ENCODE peak calls at places on chromosomes 1 and 21, in five cellular contexts. One of them, this sample, is unnamed.

GRCh38 chr1:202343652-202344349 is 2.1 kb upstream of the UBE2T start:
- DNase-seq in mucosa of gallbladder: no peak
- DNase-seq in GF-D8: peak
- DNase-seq in activated CD4-positive, alpha-beta T cell treated with anti-CD3 and anti-CD28 coated beads, Interleukin-2, amount 50 U/mL, for 4 hours: no peak
- DNase-seq in GM19239: no peak
- DNase-seq in this sample: no peak

GRCh38 chr1:238465449-238465848 is 574.7 kb upstream of the ZP4 start:
- DNase-seq in GM19239: no peak
- DNase-seq in GF-D8: no peak
- DNase-seq in mucosa of gallbladder: no peak
- DNase-seq in activated CD4-positive, alpha-beta T cell treated with anti-CD3 and anti-CD28 coated beads, Interleukin-2, amount 50 U/mL, for 4 hours: no peak
- DNase-seq in this sample: no peak

GRCh38 chr1:204216236-204216635 is 2.4 kb upstream of the GOLT1A start:
- DNase-seq in mucosa of gallbladder: no peak
- DNase-seq in activated CD4-positive, alpha-beta T cell treated with anti-CD3 and anti-CD28 coated beads, Interleukin-2, amount 50 U/mL, for 4 hours: no peak
- DNase-seq in GF-D8: no peak
- DNase-seq in GM19239: no peak
- DNase-seq in this sample: no peak

GRCh38 chr1:202283379-202283844 is 58.3 kb downstream of the UBE2T start:
- DNase-seq in mucosa of gallbladder: no peak
- DNase-seq in GF-D8: no peak
- DNase-seq in activated CD4-positive, alpha-beta T cell treated with anti-CD3 and anti-CD28 coated beads, Interleukin-2, amount 50 U/mL, for 4 hours: no peak
- DNase-seq in GM19239: no peak
- DNase-seq in this sample: no peak

GRCh38 chr1:239619190-239619589 is 232.8 kb downstream of the CHRM3 start:
- DNase-seq in GF-D8: no peak
- DNase-seq in GM19239: no peak
- DNase-seq in mucosa of gallbladder: no peak
- DNase-seq in activated CD4-positive, alpha-beta T cell treated with anti-CD3 and anti-CD28 coated beads, Interleukin-2, amount 50 U/mL, for 4 hours: no peak
- DNase-seq in this sample: no peak

GRCh38 chr1:76269175-76269574 is 194.6 kb downstream of the ST6GALNAC3 start:
- DNase-seq in GM19239: no peak
- DNase-seq in GF-D8: peak
- DNase-seq in activated CD4-positive, alpha-beta T cell treated with anti-CD3 and anti-CD28 coated beads, Interleukin-2, amount 50 U/mL, for 4 hours: no peak
- DNase-seq in mucosa of gallbladder: no peak
- DNase-seq in this sample: no peak

GRCh38 chr1:22930235-22930912 is 42.3 kb downstream of the LACTBL1 start:
- DNase-seq in GM19239: peak
- DNase-seq in activated CD4-positive, alpha-beta T cell treated with anti-CD3 and anti-CD28 coated beads, Interleukin-2, amount 50 U/mL, for 4 hours: no peak
- DNase-seq in GF-D8: no peak
- DNase-seq in mucosa of gallbladder: no peak
- DNase-seq in this sample: no peak

GRCh38 chr1:15207031-15207828 is 39.8 kb upstream of the FHAD1 start:
- DNase-seq in GM19239: no peak
- DNase-seq in activated CD4-positive, alpha-beta T cell treated with anti-CD3 and anti-CD28 coated beads, Interleukin-2, amount 50 U/mL, for 4 hours: no peak
- DNase-seq in GF-D8: no peak
- DNase-seq in mucosa of gallbladder: no peak
- DNase-seq in this sample: no peak

GRCh38 chr21:25283720-25284119 is 323.6 kb downstream of the MRPL39 start:
- DNase-seq in GF-D8: no peak
- DNase-seq in activated CD4-positive, alpha-beta T cell treated with anti-CD3 and anti-CD28 coated beads, Interleukin-2, amount 50 U/mL, for 4 hours: no peak
- DNase-seq in GM19239: no peak
- DNase-seq in mucosa of gallbladder: no peak
- DNase-seq in this sample: no peak

GRCh38 chr1:181161170-181161870 is 72.8 kb downstream of the IER5 start:
- DNase-seq in GF-D8: peak
- DNase-seq in GM19239: no peak
- DNase-seq in mucosa of gallbladder: no peak
- DNase-seq in activated CD4-positive, alpha-beta T cell treated with anti-CD3 and anti-CD28 coated beads, Interleukin-2, amount 50 U/mL, for 4 hours: no peak
- DNase-seq in this sample: no peak

GRCh38 chr1:26614655-26615411 is 81.0 kb upstream of the ARID1A start:
- DNase-seq in activated CD4-positive, alpha-beta T cell treated with anti-CD3 and anti-CD28 coated beads, Interleukin-2, amount 50 U/mL, for 4 hours: no peak
- DNase-seq in mucosa of gallbladder: no peak
- DNase-seq in GM19239: no peak
- DNase-seq in GF-D8: no peak
- DNase-seq in this sample: no peak

GRCh38 chr1:172699111-172699510 is 40.2 kb downstream of the FASLG start:
- DNase-seq in GF-D8: peak
- DNase-seq in activated CD4-positive, alpha-beta T cell treated with anti-CD3 and anti-CD28 coated beads, Interleukin-2, amount 50 U/mL, for 4 hours: peak
- DNase-seq in mucosa of gallbladder: peak
- DNase-seq in GM19239: no peak
- DNase-seq in this sample: peak

GRCh38 chr1:10753279-10753678 is 43.2 kb downstream of the CASZ1 start:
- DNase-seq in mucosa of gallbladder: no peak
- DNase-seq in activated CD4-positive, alpha-beta T cell treated with anti-CD3 and anti-CD28 coated beads, Interleukin-2, amount 50 U/mL, for 4 hours: no peak
- DNase-seq in GF-D8: no peak
- DNase-seq in GM19239: no peak
- DNase-seq in this sample: no peak

GRCh38 chr1:209674957-209675566 is at the start of gene G0S2:
- DNase-seq in activated CD4-positive, alpha-beta T cell treated with anti-CD3 and anti-CD28 coated beads, Interleukin-2, amount 50 U/mL, for 4 hours: peak
- DNase-seq in GM19239: no peak
- DNase-seq in GF-D8: no peak
- DNase-seq in mucosa of gallbladder: peak
- DNase-seq in this sample: no peak

GRCh38 chr1:93502561-93502960 is 54.6 kb downstream of the FNBP1L start:
- DNase-seq in GM19239: no peak
- DNase-seq in mucosa of gallbladder: no peak
- DNase-seq in activated CD4-positive, alpha-beta T cell treated with anti-CD3 and anti-CD28 coated beads, Interleukin-2, amount 50 U/mL, for 4 hours: no peak
- DNase-seq in GF-D8: no peak
- DNase-seq in this sample: no peak

GRCh38 chr1:208149776-208150514 is 94.2 kb downstream of the PLXNA2 start:
- DNase-seq in mucosa of gallbladder: peak
- DNase-seq in GF-D8: no peak
- DNase-seq in GM19239: no peak
- DNase-seq in activated CD4-positive, alpha-beta T cell treated with anti-CD3 and anti-CD28 coated beads, Interleukin-2, amount 50 U/mL, for 4 hours: no peak
- DNase-seq in this sample: no peak

GRCh38 chr21:33261635-33262034 is 4.5 kb upstream of the IL10RB start:
- DNase-seq in GM19239: no peak
- DNase-seq in activated CD4-positive, alpha-beta T cell treated with anti-CD3 and anti-CD28 coated beads, Interleukin-2, amount 50 U/mL, for 4 hours: no peak
- DNase-seq in GF-D8: peak
- DNase-seq in mucosa of gallbladder: peak
- DNase-seq in this sample: no peak

GRCh38 chr1:67838180-67838912 is 5.1 kb upstream of the GNG12 start:
- DNase-seq in GF-D8: no peak
- DNase-seq in activated CD4-positive, alpha-beta T cell treated with anti-CD3 and anti-CD28 coated beads, Interleukin-2, amount 50 U/mL, for 4 hours: no peak
- DNase-seq in GM19239: no peak
- DNase-seq in mucosa of gallbladder: no peak
- DNase-seq in this sample: no peak

GRCh38 chr1:151165281-151165737 is 393 bp downstream of the LYSMD1 start:
- DNase-seq in GF-D8: no peak
- DNase-seq in mucosa of gallbladder: no peak
- DNase-seq in activated CD4-positive, alpha-beta T cell treated with anti-CD3 and anti-CD28 coated beads, Interleukin-2, amount 50 U/mL, for 4 hours: no peak
- DNase-seq in GM19239: no peak
- DNase-seq in this sample: no peak

GRCh38 chr1:235841938-235842545 is 24.7 kb downstream of the LYST start:
- DNase-seq in mucosa of gallbladder: no peak
- DNase-seq in GM19239: no peak
- DNase-seq in GF-D8: no peak
- DNase-seq in activated CD4-positive, alpha-beta T cell treated with anti-CD3 and anti-CD28 coated beads, Interleukin-2, amount 50 U/mL, for 4 hours: no peak
- DNase-seq in this sample: no peak

GRCh38 chr1:21149862-21150432 is 26.8 kb downstream of the EIF4G3 start:
- DNase-seq in activated CD4-positive, alpha-beta T cell treated with anti-CD3 and anti-CD28 coated beads, Interleukin-2, amount 50 U/mL, for 4 hours: no peak
- DNase-seq in GF-D8: no peak
- DNase-seq in mucosa of gallbladder: no peak
- DNase-seq in GM19239: no peak
- DNase-seq in this sample: no peak

GRCh38 chr1:30412241-30413110 is 310.9 kb downstream of the MATN1 start:
- DNase-seq in mucosa of gallbladder: no peak
- DNase-seq in activated CD4-positive, alpha-beta T cell treated with anti-CD3 and anti-CD28 coated beads, Interleukin-2, amount 50 U/mL, for 4 hours: no peak
- DNase-seq in GF-D8: no peak
- DNase-seq in GM19239: no peak
- DNase-seq in this sample: no peak

GRCh38 chr1:219293440-219293839 is 119.8 kb downstream of the LYPLAL1 start:
- DNase-seq in mucosa of gallbladder: no peak
- DNase-seq in GF-D8: no peak
- DNase-seq in activated CD4-positive, alpha-beta T cell treated with anti-CD3 and anti-CD28 coated beads, Interleukin-2, amount 50 U/mL, for 4 hours: no peak
- DNase-seq in GM19239: no peak
- DNase-seq in this sample: no peak

GRCh38 chr1:158809261-158809660 is 21.9 kb upstream of the MNDA start:
- DNase-seq in activated CD4-positive, alpha-beta T cell treated with anti-CD3 and anti-CD28 coated beads, Interleukin-2, amount 50 U/mL, for 4 hours: no peak
- DNase-seq in GF-D8: peak
- DNase-seq in mucosa of gallbladder: no peak
- DNase-seq in GM19239: no peak
- DNase-seq in this sample: no peak

GRCh38 chr1:38213720-38214367 is 167.3 kb upstream of the POU3F1 start:
- DNase-seq in GM19239: no peak
- DNase-seq in GF-D8: peak
- DNase-seq in mucosa of gallbladder: no peak
- DNase-seq in activated CD4-positive, alpha-beta T cell treated with anti-CD3 and anti-CD28 coated beads, Interleukin-2, amount 50 U/mL, for 4 hours: no peak
- DNase-seq in this sample: no peak

GRCh38 chr1:207883660-207884245 is 27.2 kb downstream of the CD34 start:
- DNase-seq in GM19239: no peak
- DNase-seq in activated CD4-positive, alpha-beta T cell treated with anti-CD3 and anti-CD28 coated beads, Interleukin-2, amount 50 U/mL, for 4 hours: no peak
- DNase-seq in GF-D8: no peak
- DNase-seq in mucosa of gallbladder: no peak
- DNase-seq in this sample: no peak

GRCh38 chr1:231918239-231919015 is 291.8 kb downstream of the DISC1 start:
- DNase-seq in activated CD4-positive, alpha-beta T cell treated with anti-CD3 and anti-CD28 coated beads, Interleukin-2, amount 50 U/mL, for 4 hours: no peak
- DNase-seq in mucosa of gallbladder: no peak
- DNase-seq in GM19239: no peak
- DNase-seq in GF-D8: no peak
- DNase-seq in this sample: peak

GRCh38 chr1:105396001-105396400 is 1646.3 kb downstream of the AMY1C start:
- DNase-seq in activated CD4-positive, alpha-beta T cell treated with anti-CD3 and anti-CD28 coated beads, Interleukin-2, amount 50 U/mL, for 4 hours: no peak
- DNase-seq in GF-D8: no peak
- DNase-seq in GM19239: no peak
- DNase-seq in mucosa of gallbladder: no peak
- DNase-seq in this sample: no peak

GRCh38 chr1:58908539-58909161 is 124.8 kb upstream of the JUN start:
- DNase-seq in activated CD4-positive, alpha-beta T cell treated with anti-CD3 and anti-CD28 coated beads, Interleukin-2, amount 50 U/mL, for 4 hours: no peak
- DNase-seq in GF-D8: no peak
- DNase-seq in GM19239: no peak
- DNase-seq in mucosa of gallbladder: no peak
- DNase-seq in this sample: no peak

GRCh38 chr1:109163549-109163948 is 49.6 kb downstream of the ELAPOR1 start:
- DNase-seq in GF-D8: no peak
- DNase-seq in GM19239: no peak
- DNase-seq in mucosa of gallbladder: no peak
- DNase-seq in activated CD4-positive, alpha-beta T cell treated with anti-CD3 and anti-CD28 coated beads, Interleukin-2, amount 50 U/mL, for 4 hours: no peak
- DNase-seq in this sample: peak

GRCh38 chr1:183477986-183478781 is 5.9 kb downstream of the SMG7 start:
- DNase-seq in GM19239: peak
- DNase-seq in activated CD4-positive, alpha-beta T cell treated with anti-CD3 and anti-CD28 coated beads, Interleukin-2, amount 50 U/mL, for 4 hours: no peak
- DNase-seq in mucosa of gallbladder: no peak
- DNase-seq in GF-D8: no peak
- DNase-seq in this sample: no peak

GRCh38 chr21:33089439-33089838 is 19.5 kb downstream of the OLIG1 start:
- DNase-seq in GM19239: no peak
- DNase-seq in activated CD4-positive, alpha-beta T cell treated with anti-CD3 and anti-CD28 coated beads, Interleukin-2, amount 50 U/mL, for 4 hours: no peak
- DNase-seq in GF-D8: peak
- DNase-seq in mucosa of gallbladder: no peak
- DNase-seq in this sample: no peak

GRCh38 chr1:11215018-11216005 is 26.2 kb downstream of the ANGPTL7 start:
- DNase-seq in activated CD4-positive, alpha-beta T cell treated with anti-CD3 and anti-CD28 coated beads, Interleukin-2, amount 50 U/mL, for 4 hours: no peak
- DNase-seq in GF-D8: no peak
- DNase-seq in mucosa of gallbladder: no peak
- DNase-seq in GM19239: no peak
- DNase-seq in this sample: no peak

GRCh38 chr1:73626326-73626725 is 571.6 kb downstream of the LRRIQ3 start:
- DNase-seq in activated CD4-positive, alpha-beta T cell treated with anti-CD3 and anti-CD28 coated beads, Interleukin-2, amount 50 U/mL, for 4 hours: no peak
- DNase-seq in GF-D8: no peak
- DNase-seq in GM19239: no peak
- DNase-seq in mucosa of gallbladder: no peak
- DNase-seq in this sample: no peak

GRCh38 chr1:26731233-26731902 is 35.6 kb downstream of the ARID1A start:
- DNase-seq in activated CD4-positive, alpha-beta T cell treated with anti-CD3 and anti-CD28 coated beads, Interleukin-2, amount 50 U/mL, for 4 hours: no peak
- DNase-seq in mucosa of gallbladder: no peak
- DNase-seq in GF-D8: no peak
- DNase-seq in GM19239: no peak
- DNase-seq in this sample: no peak

This sample was measured in GM12878.